ENCODE peak calls at places on chromosomes 1 and 21, in five cellular contexts. One of them, this sample, is unnamed.

GRCh38 chr1:178461676-178462075 is 35.1 kb downstream of the CLEC20A start:
- DNase-seq in K562: no peak
- DNase-seq in SK-N-SH: no peak
- DNase-seq in GM12878: no peak
- DNase-seq in HepG2: no peak
- DNase-seq in this sample: no peak

GRCh38 chr1:4602536-4603316 is 51.7 kb upstream of the AJAP1 start:
- DNase-seq in K562: no peak
- DNase-seq in SK-N-SH: no peak
- DNase-seq in GM12878: no peak
- DNase-seq in HepG2: no peak
- DNase-seq in this sample: no peak

GRCh38 chr1:39576016-39576657 is 453 bp downstream of the PABPC4 start:
- DNase-seq in K562: peak
- DNase-seq in SK-N-SH: peak
- DNase-seq in GM12878: no peak
- DNase-seq in HepG2: no peak
- DNase-seq in this sample: peak

GRCh38 chr1:161702250-161702649 is 4.8 kb upstream of the FCRLA start:
- DNase-seq in K562: no peak
- DNase-seq in SK-N-SH: no peak
- DNase-seq in GM12878: no peak
- DNase-seq in HepG2: peak
- DNase-seq in this sample: no peak

GRCh38 chr21:46509760-46510159 is 51.1 kb downstream of the DIP2A start:
- DNase-seq in K562: no peak
- DNase-seq in SK-N-SH: no peak
- DNase-seq in GM12878: no peak
- DNase-seq in HepG2: peak
- DNase-seq in this sample: no peak

GRCh38 chr1:237759371-237759770 is 131.4 kb downstream of the ZP4 start:
- DNase-seq in K562: no peak
- DNase-seq in SK-N-SH: no peak
- DNase-seq in GM12878: no peak
- DNase-seq in HepG2: no peak
- DNase-seq in this sample: no peak

GRCh38 chr1:64891440-64891815 is 74.9 kb downstream of the JAK1 start:
- DNase-seq in K562: no peak
- DNase-seq in SK-N-SH: no peak
- DNase-seq in GM12878: no peak
- DNase-seq in HepG2: no peak
- DNase-seq in this sample: no peak

GRCh38 chr1:98172578-98172977 is 251.7 kb upstream of the DPYD start:
- DNase-seq in K562: no peak
- DNase-seq in SK-N-SH: no peak
- DNase-seq in GM12878: no peak
- DNase-seq in HepG2: no peak
- DNase-seq in this sample: no peak

GRCh38 chr1:201112173-201112731 is at the start of gene CACNA1S:
- DNase-seq in K562: no peak
- DNase-seq in SK-N-SH: no peak
- DNase-seq in GM12878: no peak
- DNase-seq in HepG2: no peak
- DNase-seq in this sample: no peak

DNA sequence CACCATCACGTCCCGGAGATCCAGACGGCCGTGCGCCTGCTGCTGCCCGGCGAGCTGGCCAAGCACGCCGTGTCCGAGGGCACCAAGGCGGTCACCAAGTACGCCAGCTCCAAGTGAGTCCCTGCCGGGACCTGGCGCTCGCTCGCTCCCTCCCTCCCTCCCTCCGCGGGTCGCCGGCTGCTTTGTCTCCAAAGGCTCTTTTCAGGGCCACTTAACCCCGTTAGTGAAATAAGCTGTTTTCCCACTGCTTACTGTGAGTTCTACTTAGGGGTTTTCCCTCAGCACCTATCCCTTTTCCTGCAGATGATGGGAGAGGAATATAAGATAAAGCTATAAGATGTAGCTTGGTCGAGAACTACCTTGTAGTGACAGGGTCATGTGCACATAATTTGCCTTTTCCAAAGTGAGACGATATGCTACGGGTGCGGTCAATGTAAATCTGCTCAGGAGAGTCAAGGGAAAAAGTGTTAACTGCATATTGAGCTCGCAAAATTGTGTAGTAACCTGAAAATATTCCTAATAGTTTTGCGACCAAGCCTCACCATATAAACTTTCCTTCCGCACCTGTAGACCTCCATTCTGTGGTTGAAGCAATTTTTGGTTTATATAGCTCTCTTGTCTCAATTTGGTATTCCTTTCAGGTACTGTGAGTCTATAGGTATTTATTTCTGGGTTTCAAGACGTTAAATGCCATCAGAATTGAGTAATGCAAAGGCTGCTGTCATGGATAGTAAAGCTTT is 55.9 kb upstream of the BOLA1 start:
- DNase-seq in K562: no peak
- DNase-seq in SK-N-SH: no peak
- DNase-seq in GM12878: no peak
- DNase-seq in HepG2: peak
- DNase-seq in this sample: no peak
- TF ChIP-seq FOXM1 in K562: no peak
- TF ChIP-seq FOXM1 in SK-N-SH: no peak
- TF ChIP-seq FOXM1 in GM12878: no peak
- TF ChIP-seq FOXM1 in HepG2: no peak
- TF ChIP-seq FOXM1 in this sample: no peak

DNA sequence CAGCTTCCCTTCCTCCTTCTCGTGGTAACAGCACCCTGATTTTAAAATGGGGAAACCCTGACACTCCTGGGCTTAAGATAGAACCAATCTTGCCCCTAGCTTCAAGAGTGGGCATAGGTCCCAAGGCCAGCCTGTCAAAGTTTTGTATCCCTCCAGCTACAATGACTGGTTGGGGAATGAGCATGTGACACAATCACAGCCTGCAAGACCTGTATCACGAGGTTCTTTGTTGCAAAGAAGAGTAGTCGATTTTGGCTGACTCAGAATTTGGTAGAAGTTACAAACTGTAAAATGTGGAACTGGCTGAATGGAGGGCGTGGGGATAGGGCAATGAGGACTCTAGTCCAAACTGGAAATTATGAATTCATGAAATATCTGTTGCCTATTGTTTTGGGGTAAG is 18.7 kb downstream of the CTSK start:
- DNase-seq in K562: no peak
- DNase-seq in SK-N-SH: no peak
- DNase-seq in GM12878: no peak
- DNase-seq in HepG2: no peak
- DNase-seq in this sample: no peak
- TF ChIP-seq FOXM1 in K562: no peak
- TF ChIP-seq FOXM1 in SK-N-SH: no peak
- TF ChIP-seq FOXM1 in GM12878: no peak
- TF ChIP-seq FOXM1 in HepG2: no peak
- TF ChIP-seq FOXM1 in this sample: no peak

GRCh38 chr1:234533034-234533571 is 54.1 kb upstream of the TARBP1 start:
- DNase-seq in K562: no peak
- DNase-seq in SK-N-SH: no peak
- DNase-seq in GM12878: no peak
- DNase-seq in HepG2: no peak
- DNase-seq in this sample: no peak

GRCh38 chr1:234535208-234535607 is 56.2 kb upstream of the TARBP1 start:
- DNase-seq in K562: no peak
- DNase-seq in SK-N-SH: no peak
- DNase-seq in GM12878: no peak
- DNase-seq in HepG2: no peak
- DNase-seq in this sample: no peak

GRCh38 chr1:234532511-234532922 is 53.5 kb upstream of the TARBP1 start:
- DNase-seq in K562: no peak
- DNase-seq in SK-N-SH: no peak
- DNase-seq in GM12878: no peak
- DNase-seq in HepG2: no peak
- DNase-seq in this sample: no peak

GRCh38 chr1:234535763-234536515 is 57.0 kb upstream of the TARBP1 start:
- DNase-seq in K562: no peak
- DNase-seq in SK-N-SH: no peak
- DNase-seq in GM12878: no peak
- DNase-seq in HepG2: no peak
- DNase-seq in this sample: no peak

GRCh38 chr1:234533975-234534876 is 55.2 kb upstream of the TARBP1 start:
- DNase-seq in K562: no peak
- DNase-seq in SK-N-SH: peak
- DNase-seq in GM12878: no peak
- DNase-seq in HepG2: no peak
- DNase-seq in this sample: no peak
- TF ChIP-seq FOXM1 in K562: no peak
- TF ChIP-seq FOXM1 in SK-N-SH: peak
- TF ChIP-seq FOXM1 in GM12878: no peak
- TF ChIP-seq FOXM1 in HepG2: no peak
- TF ChIP-seq FOXM1 in this sample: no peak

GRCh38 chr1:16181887-16182719 is 26.2 kb upstream of the EPHA2 start:
- DNase-seq in K562: no peak
- DNase-seq in SK-N-SH: no peak
- DNase-seq in GM12878: no peak
- DNase-seq in HepG2: peak
- DNase-seq in this sample: no peak
- TF ChIP-seq FOXM1 in K562: no peak
- TF ChIP-seq FOXM1 in SK-N-SH: peak
- TF ChIP-seq FOXM1 in GM12878: no peak
- TF ChIP-seq FOXM1 in HepG2: no peak
- TF ChIP-seq FOXM1 in this sample: no peak

GRCh38 chr1:229508823-229509337 is 739 bp upstream of the NUP133 start:
- DNase-seq in K562: no peak
- DNase-seq in SK-N-SH: no peak
- DNase-seq in GM12878: no peak
- DNase-seq in HepG2: peak
- DNase-seq in this sample: no peak
- TF ChIP-seq FOXM1 in K562: no peak
- TF ChIP-seq FOXM1 in SK-N-SH: no peak
- TF ChIP-seq FOXM1 in GM12878: no peak
- TF ChIP-seq FOXM1 in HepG2: no peak
- TF ChIP-seq FOXM1 in this sample: no peak

DNA sequence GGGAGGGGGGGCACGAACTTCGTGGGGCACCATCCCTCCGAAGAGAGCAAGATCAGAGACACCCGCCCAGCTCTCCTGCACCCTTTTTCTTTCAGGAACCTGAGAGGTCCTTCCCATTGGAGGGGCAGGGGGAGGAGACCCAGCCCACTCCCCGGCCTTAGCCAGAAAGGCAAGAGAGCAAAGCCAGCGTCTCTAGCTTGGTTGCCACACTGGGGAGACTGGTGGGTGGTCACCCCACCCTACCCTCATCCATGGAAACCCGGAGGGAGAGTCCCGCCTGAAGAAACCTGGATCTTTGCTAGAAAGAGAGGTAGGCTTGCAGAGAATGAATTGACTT is 246 bp downstream of the ATP2B4 start:
- DNase-seq in K562: no peak
- DNase-seq in SK-N-SH: peak
- DNase-seq in GM12878: no peak
- DNase-seq in HepG2: no peak
- DNase-seq in this sample: no peak
- TF ChIP-seq FOXM1 in K562: no peak
- TF ChIP-seq FOXM1 in SK-N-SH: no peak
- TF ChIP-seq FOXM1 in GM12878: no peak
- TF ChIP-seq FOXM1 in HepG2: no peak
- TF ChIP-seq FOXM1 in this sample: no peak

GRCh38 chr1:82108843-82109242 is 308.1 kb downstream of the ADGRL2 start:
- DNase-seq in K562: no peak
- DNase-seq in SK-N-SH: no peak
- DNase-seq in GM12878: peak
- DNase-seq in HepG2: no peak
- DNase-seq in this sample: no peak
- TF ChIP-seq FOXM1 in K562: no peak
- TF ChIP-seq FOXM1 in SK-N-SH: no peak
- TF ChIP-seq FOXM1 in GM12878: no peak
- TF ChIP-seq FOXM1 in HepG2: no peak
- TF ChIP-seq FOXM1 in this sample: no peak

DNA sequence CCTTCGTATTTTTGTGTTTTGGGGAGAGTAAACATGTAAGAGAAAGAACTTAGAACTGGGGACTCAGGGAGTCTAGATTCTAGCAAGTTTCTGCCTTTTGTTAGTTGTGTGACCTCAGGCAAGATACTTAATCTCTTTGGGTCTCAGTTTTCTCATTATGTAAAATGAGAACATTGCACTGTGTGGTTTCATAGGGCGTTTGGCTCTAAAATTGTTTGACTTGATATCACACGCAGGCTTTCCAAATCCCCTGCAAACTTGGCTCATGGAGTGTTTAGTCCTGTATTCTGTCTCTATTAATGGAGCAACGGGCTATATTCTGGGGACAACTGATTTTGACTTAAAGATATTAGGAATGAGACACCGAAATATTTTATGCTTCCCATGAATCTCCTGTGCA is 57.7 kb downstream of the NTNG1 start:
- DNase-seq in K562: no peak
- DNase-seq in SK-N-SH: no peak
- DNase-seq in GM12878: no peak
- DNase-seq in HepG2: no peak
- DNase-seq in this sample: no peak
- TF ChIP-seq FOXM1 in K562: no peak
- TF ChIP-seq FOXM1 in SK-N-SH: no peak
- TF ChIP-seq FOXM1 in GM12878: no peak
- TF ChIP-seq FOXM1 in HepG2: no peak
- TF ChIP-seq FOXM1 in this sample: no peak

DNA sequence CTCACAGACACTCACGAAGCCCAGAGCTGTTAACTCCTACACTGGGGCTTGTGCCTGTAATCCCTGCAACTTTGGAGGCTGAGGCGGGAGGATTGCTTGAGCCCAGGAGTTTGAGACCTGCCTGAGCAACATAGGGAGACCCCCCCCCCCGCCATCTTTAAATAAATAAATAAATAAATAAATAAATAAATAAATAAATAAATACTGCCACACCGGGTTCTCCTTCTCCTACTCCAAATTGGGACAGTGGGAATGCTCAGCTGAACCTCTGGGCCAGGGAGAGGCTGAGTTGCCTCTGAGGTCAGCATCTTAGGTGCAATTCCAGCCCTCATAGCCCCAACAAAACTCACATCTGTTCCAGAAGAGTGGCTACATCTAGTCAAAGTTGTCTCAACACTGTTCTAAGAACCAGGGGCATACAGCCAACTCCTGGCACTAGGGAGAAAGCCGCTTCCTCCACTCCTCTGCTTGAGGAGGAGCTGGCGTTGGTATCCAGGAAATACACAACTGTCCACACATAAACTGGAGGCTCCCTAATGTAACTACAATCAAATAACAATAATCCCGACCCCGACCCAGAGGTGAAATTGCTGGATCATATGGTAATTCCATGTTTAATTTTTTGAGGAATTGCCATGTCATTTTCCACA is 27.0 kb downstream of the C1orf216 start:
- DNase-seq in K562: no peak
- DNase-seq in SK-N-SH: no peak
- DNase-seq in GM12878: no peak
- DNase-seq in HepG2: no peak
- DNase-seq in this sample: no peak
- TF ChIP-seq FOXM1 in K562: no peak
- TF ChIP-seq FOXM1 in SK-N-SH: no peak
- TF ChIP-seq FOXM1 in GM12878: no peak
- TF ChIP-seq FOXM1 in HepG2: no peak
- TF ChIP-seq FOXM1 in this sample: no peak

This sample was measured in HEK293T.